ENCODE peak calls at places on chromosomes 16 and 17, in nine cellular contexts. K is OCI-M1; N is AG10803; E is Peyer's patch; M is head of caudate nucleus; P is AG08395; I is NCI-H2171 treated with DMSO at 0.1 percent for 48 hours; W is GM04503; G is stimulated activated CD4-positive, alpha-beta T cell treated with anti-CD3 and anti-CD28 coated beads, Interleukin-4, amount 100 ng/mL, for 1 hour. H is an unnamed sample.

GRCh38 chr16:19518423-19518822 is 3.5 kb downstream of the GDE1 start:
- DNase-seq in M (no peak), K (no peak), W (no peak), N (no peak), E (no peak), G (no peak), I (no peak), P (no peak), H (no peak)

GRCh38 chr17:73566905-73567782 is 77.1 kb downstream of the SDK2 start:
- DNase-seq in E (no peak), W (no peak), P (no peak), I (no peak), K (no peak), M (no peak), N (no peak), G (peak; percentile 14), H (no peak)

GRCh38 chr16:67663151-67663876 is 2.6 kb downstream of the PARD6A start:
- DNase-seq in I (no peak), W (no peak), K (peak; percentile 18), N (no peak), P (no peak), E (no peak), G (peak; percentile 40), M (no peak), H (no peak)

GRCh38 chr17:81337449-81337848 is 42.3 kb upstream of the SLC38A10 start:
- DNase-seq in M (no peak), G (no peak), I (no peak), P (no peak), K (no peak), E (peak; percentile 76), N (no peak), W (no peak), H (peak; percentile 75)

GRCh38 chr17:81398170-81398854 is 3.1 kb downstream of the BAHCC1 start:
- DNase-seq in E (peak; percentile 73), W (no peak), N (peak; percentile 48), P (no peak), G (no peak), M (peak; percentile 44), K (no peak), I (no peak), H (peak; percentile 72)

GRCh38 chr17:36094232-36094631 is 4.3 kb upstream of the CCL3 start:
- DNase-seq in K (no peak), M (no peak), N (no peak), E (no peak), W (no peak), G (no peak), I (no peak), P (no peak), H (no peak)

GRCh38 chr16:66494916-66495315 is 55.0 kb downstream of the TK2 start:
- DNase-seq in N (no peak), M (no peak), P (no peak), I (no peak), E (no peak), W (no peak), G (no peak), K (no peak), H (no peak)

GRCh38 chr16:84369938-84370627 is 1.7 kb downstream of the ATP2C2 start:
- DNase-seq in P (no peak), I (peak; percentile 55), W (no peak), M (no peak), K (no peak), N (no peak), G (no peak), E (peak; percentile 72), H (no peak)

GRCh38 chr17:70040336-70040735 is 34.7 kb upstream of the KCNJ16 start:
- DNase-seq in P (no peak), E (no peak), K (no peak), G (no peak), W (no peak), M (no peak), N (no peak), I (no peak), H (no peak)

H was measured in psoas muscle.